ENCODE peak calls at places on chromosomes 6 and 20, in four cellular contexts. M is brain microvascular endothelial cell; Q is CD4-positive, alpha-beta T cell; L is astrocyte of the cerebellum. Y is an unnamed sample.

GRCh38 chr6:11912420-11912819 is 99.7 kb upstream of the HIVEP1 start:
- DNase-seq in Q (no peak), M (no peak), L (no peak), Y (no peak)

GRCh38 chr6:35089216-35089934 is 51.8 kb downstream of the TCP11 start:
- DNase-seq in M (no peak), Q (no peak), L (no peak), Y (no peak)

GRCh38 chr6:102732908-102733307 is 1339.4 kb downstream of the GRIK2 start:
- DNase-seq in Q (no peak), L (no peak), M (no peak), Y (peak)

GRCh38 chr6:161406633-161407032 is 132.8 kb upstream of the AGPAT4 start:
- DNase-seq in Q (no peak), M (peak), L (peak), Y (peak)

GRCh38 chr6:115137910-115138309 is 795.1 kb upstream of the HS3ST5 start:
- DNase-seq in M (no peak), L (no peak), Q (no peak), Y (no peak)

GRCh38 chr6:18997375-18997826 is 610.3 kb downstream of the RNF144B start:
- DNase-seq in L (peak), Q (no peak), M (peak), Y (peak)

GRCh38 chr6:13454286-13455221 is 32.8 kb downstream of the GFOD1 start:
- DNase-seq in L (no peak), M (peak), Q (peak), Y (peak)

GRCh38 chr20:542777-543368 is 717 bp downstream of the CSNK2A1 start:
- DNase-seq in Q (peak), L (no peak), M (no peak), Y (no peak)

GRCh38 chr6:18485660-18486435 is 98.7 kb downstream of the RNF144B start:
- DNase-seq in Q (no peak), M (no peak), L (no peak), Y (no peak)

GRCh38 chr6:140427842-140428241 is 1053.4 kb upstream of the CITED2 start:
- DNase-seq in L (no peak), M (no peak), Q (no peak), Y (no peak)

GRCh38 chr6:63731946-63732735 is 96.5 kb downstream of the PHF3 start:
- DNase-seq in M (peak), L (no peak), Q (no peak), Y (no peak)

GRCh38 chr6:84773431-84774173 is 9.2 kb upstream of the TBX18 start:
- DNase-seq in Q (no peak), L (no peak), M (peak), Y (no peak)

GRCh38 chr6:10210052-10210451 is 204.8 kb downstream of the TFAP2A start:
- DNase-seq in Q (no peak), L (no peak), M (peak), Y (peak)

GRCh38 chr6:138109042-138109997 is 2.1 kb upstream of the PERP start:
- DNase-seq in L (peak), M (peak), Q (peak), Y (no peak)

GRCh38 chr20:37353285-37353849 is 7.4 kb downstream of the SRC start:
- DNase-seq in Q (no peak), M (no peak), L (no peak), Y (no peak)

GRCh38 chr20:62352402-62353288 is 14.5 kb downstream of the LAMA5 start:
- DNase-seq in M (no peak), Q (no peak), L (no peak), Y (no peak)

GRCh38 chr6:134936927-134937326 is 13.0 kb downstream of the ALDH8A1 start:
- DNase-seq in L (peak), Q (no peak), M (no peak), Y (peak)

GRCh38 chr6:5205877-5206840 is 54.6 kb downstream of the LYRM4 start:
- DNase-seq in L (peak), Q (no peak), M (peak), Y (no peak)

GRCh38 chr6:106468935-106469334 is 108.4 kb downstream of the CRYBG1 start:
- DNase-seq in M (no peak), L (no peak), Q (no peak), Y (no peak)

GRCh38 chr6:140537211-140537610 is 1162.8 kb upstream of the CITED2 start:
- DNase-seq in L (no peak), Q (no peak), M (no peak), Y (peak)

GRCh38 chr20:63064745-63065711 is 58.3 kb upstream of the BHLHE23 start:
- DNase-seq in Q (no peak), L (no peak), M (no peak), Y (no peak)

GRCh38 chr6:170485159-170485558 is 67.9 kb downstream of the PSMB1 start:
- DNase-seq in Q (no peak), M (no peak), L (no peak), Y (no peak)

GRCh38 chr6:29631860-29632731 is 887 bp downstream of the GABBR1 start:
- DNase-seq in M (no peak), L (no peak), Q (peak), Y (no peak)

GRCh38 chr6:13548500-13549210 is 25.7 kb upstream of the SIRT5 start:
- DNase-seq in Q (no peak), L (no peak), M (no peak), Y (no peak)

GRCh38 chr6:15322781-15323536 is 77.1 kb downstream of the JARID2 start:
- DNase-seq in L (peak), Q (no peak), M (no peak), Y (no peak)

GRCh38 chr6:167826230-167827061 is at the start of gene AFDN:
- DNase-seq in L (no peak), M (no peak), Q (peak), Y (no peak)
- TF ChIP-seq CTCF in L (peak), M (peak), Q (no peak), Y (peak)

GRCh38 chr6:16409531-16410441 is 171.4 kb downstream of the GMPR start:
- DNase-seq in Q (peak), L (peak), M (peak), Y (no peak)
- TF ChIP-seq CTCF in Q (peak), L (peak), M (peak), Y (peak)

GRCh38 chr6:157161912-157162311 is 161.4 kb downstream of the TMEM242 start:
- DNase-seq in Q (no peak), L (no peak), M (no peak), Y (no peak)

GRCh38 chr6:157163434-157164159 is 159.7 kb downstream of the TMEM242 start:
- DNase-seq in M (no peak), Q (no peak), L (no peak), Y (no peak)

GRCh38 chr6:157159339-157159738 is 164.0 kb downstream of the TMEM242 start:
- DNase-seq in M (no peak), L (no peak), Q (no peak), Y (no peak)

GRCh38 chr6:157164972-157165371 is 158.3 kb downstream of the TMEM242 start:
- DNase-seq in M (no peak), Q (no peak), L (no peak), Y (no peak)

DNA sequence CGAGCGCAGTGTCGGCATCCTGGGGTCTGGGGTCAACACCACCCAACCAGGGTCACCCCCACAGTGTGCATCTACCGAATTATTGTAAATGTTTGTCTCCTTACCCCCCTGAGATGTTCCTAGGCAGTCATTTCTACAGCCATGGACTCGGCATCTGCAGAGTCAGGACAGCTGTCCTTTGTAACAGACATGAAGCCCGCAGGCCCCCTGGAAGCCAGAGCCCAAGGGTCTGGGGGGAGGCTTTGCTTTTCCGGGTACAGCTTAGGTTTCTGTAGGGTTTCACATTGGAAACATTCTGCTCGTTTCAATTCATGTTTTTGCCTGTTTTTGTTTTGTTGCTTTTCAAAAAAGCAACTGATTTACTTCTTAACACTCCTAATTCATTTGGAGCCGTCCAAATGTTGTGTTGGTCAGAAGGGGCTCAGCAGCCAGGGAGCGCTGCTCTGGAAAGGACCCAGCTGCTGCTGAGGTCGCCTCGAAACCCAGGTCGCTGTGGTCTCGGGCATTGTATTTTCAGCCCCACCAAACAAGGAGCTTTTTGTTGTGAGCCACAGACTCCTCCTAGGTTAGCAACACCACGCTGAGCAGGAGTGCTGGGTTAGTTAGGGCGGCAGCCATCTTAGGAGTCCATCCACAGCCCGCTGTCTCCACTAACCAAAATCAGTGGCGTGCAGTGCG is 160.4 kb downstream of the TMEM242 start:
- DNase-seq in L (no peak), Q (no peak), M (no peak), Y (no peak)
- TF ChIP-seq CTCF in L (peak), Q (no peak), M (no peak), Y (no peak)

GRCh38 chr20:45305262-45305661 is 1.4 kb upstream of the RBPJL start:
- DNase-seq in L (no peak), Q (no peak), M (no peak), Y (no peak)

GRCh38 chr20:45309075-45309474 is 976 bp upstream of the MATN4 start:
- DNase-seq in M (no peak), Q (no peak), L (no peak), Y (no peak)

GRCh38 chr20:45307076-45307645 is 521 bp downstream of the RBPJL start:
- DNase-seq in M (no peak), L (no peak), Q (no peak), Y (no peak)

GRCh38 chr20:45306431-45306982 is at the start of gene RBPJL:
- DNase-seq in Q (peak), L (no peak), M (no peak), Y (no peak)

DNA sequence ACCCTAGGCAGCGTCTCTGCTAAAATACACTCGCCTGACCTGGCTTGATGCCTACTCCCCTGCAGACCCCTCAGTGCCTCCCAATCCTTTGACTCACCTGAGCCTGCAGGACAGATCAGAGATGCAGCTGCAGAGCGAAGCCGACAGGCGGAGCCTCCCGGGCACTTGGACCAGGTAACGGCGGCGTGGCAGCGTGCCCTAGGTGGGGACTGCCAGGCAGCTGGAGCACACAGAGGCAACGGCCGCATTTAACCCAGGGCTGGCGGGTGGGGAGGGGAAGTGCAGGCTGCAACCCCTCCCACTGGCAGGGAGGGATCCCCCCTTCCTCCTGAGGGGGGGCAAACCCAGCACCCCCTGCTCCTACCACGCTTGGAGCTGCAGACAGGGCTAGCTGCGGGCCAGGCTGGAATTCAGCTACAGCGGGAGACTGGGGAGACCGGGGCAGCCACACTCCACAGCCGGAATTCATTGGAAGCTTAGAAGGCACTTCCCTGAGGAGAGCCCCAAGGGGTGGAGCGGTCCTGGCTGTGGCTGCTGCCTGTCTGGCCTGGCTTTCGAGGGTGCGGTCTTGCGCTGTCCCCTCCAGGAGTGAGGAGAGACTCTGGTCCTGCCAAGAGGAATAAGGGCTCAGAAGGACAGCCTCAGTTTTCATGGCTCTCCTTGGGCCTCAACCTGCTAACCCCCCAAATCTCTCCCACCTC is at the start of gene MATN4:
- DNase-seq in M (no peak), L (no peak), Q (no peak), Y (no peak)
- TF ChIP-seq CTCF in M (no peak), L (no peak), Q (no peak), Y (peak)

DNA sequence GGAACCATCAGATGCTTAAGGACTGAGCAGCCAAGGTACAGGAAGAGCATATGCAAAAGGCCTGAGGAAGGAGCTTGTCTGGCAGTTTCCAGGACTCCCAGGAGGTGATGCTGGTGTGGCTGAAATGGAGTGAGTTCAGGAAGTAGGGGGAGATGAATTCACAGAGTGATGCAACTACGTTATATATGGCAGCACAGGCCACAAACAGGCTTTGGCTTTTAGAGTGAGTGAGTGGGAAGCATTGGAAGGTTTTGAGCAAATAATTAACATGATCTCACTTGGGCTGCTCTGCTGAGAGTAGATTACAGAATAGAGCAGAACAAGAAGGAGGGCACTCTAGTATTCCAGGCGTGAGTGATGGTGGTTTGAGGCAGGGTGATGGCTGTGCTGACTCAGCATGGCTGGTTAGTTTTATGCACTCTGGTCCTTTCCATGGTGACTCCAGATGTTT is 6.5 kb downstream of the BTN2A2 start:
- DNase-seq in L (no peak), M (no peak), Q (no peak), Y (no peak)
- TF ChIP-seq CTCF in L (no peak), M (peak), Q (no peak), Y (no peak)

GRCh38 chr6:121222656-121223055 is 111.6 kb downstream of the TBC1D32 start:
- DNase-seq in M (peak), Q (no peak), L (peak), Y (peak)
- TF ChIP-seq CTCF in M (peak), Q (no peak), L (no peak), Y (peak)

Y was measured in retinal pigment epithelial cell.